ENCODE peak calls at places on chromosomes 13 and 19, in five cellular contexts. Y is NCI-H2081, X is PC-9, R is astrocyte of the spinal cord, B is 8988T. V is an unnamed sample.
A peak's percentile ranks its signal among the peaks of the same experiment; 100 is the strongest.

GRCh38 chr19:46319620-46320019 is 22.8 kb downstream of the HIF3A start:
- DNase-seq in Y (no peak), X (no peak), R (no peak), B (no peak), V (no peak)

GRCh38 chr13:111610077-111610476 is 289.6 kb downstream of the TEX29 start:
- DNase-seq in Y (no peak), X (no peak), R (no peak), B (no peak), V (no peak)

GRCh38 chr19:47143322-47144073 is 12.9 kb downstream of the SAE1 start:
- DNase-seq in Y (no peak), X (no peak), R (no peak), B (no peak), V (no peak)

GRCh38 chr13:62837895-62838294 is 1422.2 kb upstream of the PCDH20 start:
- DNase-seq in Y (no peak), X (no peak), R (peak; percentile 63), B (no peak), V (no peak)

GRCh38 chr19:46404039-46404883 is 9.1 kb downstream of the CCDC8 start:
- DNase-seq in Y (no peak), X (no peak), R (peak; percentile 34), B (peak; percentile 52), V (peak; percentile 49)

GRCh38 chr13:112760440-112760839 is 70.6 kb downstream of the ATP11A start:
- DNase-seq in Y (no peak), X (no peak), R (no peak), B (no peak), V (no peak)

GRCh38 chr13:94143624-94144350 is 335.7 kb downstream of the DCT start:
- DNase-seq in Y (no peak), X (no peak), R (no peak), B (no peak), V (no peak)

GRCh38 chr19:383922-384800 is 24.8 kb downstream of the C2CD4C start:
- DNase-seq in Y (no peak), X (no peak), R (no peak), B (no peak), V (no peak)

GRCh38 chr19:29404951-29405727 is 120.7 kb upstream of the VSTM2B start:
- DNase-seq in Y (no peak), X (peak; percentile 18), R (no peak), B (no peak), V (peak; percentile 34)

GRCh38 chr19:19866599-19867248 is 1.0 kb downstream of the ZNF253 start:
- DNase-seq in Y (no peak), X (no peak), R (no peak), B (no peak), V (no peak)

GRCh38 chr19:51460164-51460992 is 2.1 kb upstream of the SIGLEC8 start:
- DNase-seq in Y (no peak), X (no peak), R (no peak), B (peak; percentile 26), V (no peak)

GRCh38 chr13:51549050-51549449 is 35.2 kb upstream of the WDFY2 start:
- DNase-seq in Y (no peak), X (peak; percentile 71), R (peak; percentile 22), B (no peak), V (no peak)

GRCh38 chr13:73187106-73187505 is 128.3 kb downstream of the KLF5 start:
- DNase-seq in Y (no peak), X (no peak), R (no peak), B (no peak), V (no peak)

GRCh38 chr13:68185767-68186166 is 955.6 kb upstream of the PCDH9 start:
- DNase-seq in Y (no peak), X (no peak), R (peak; percentile 8), B (no peak), V (no peak)

GRCh38 chr19:28305513-28305912 is 907.4 kb downstream of the UQCRFS1 start:
- DNase-seq in Y (no peak), X (no peak), R (no peak), B (no peak), V (no peak)

V was measured in NCI-H524.